ENCODE peak calls at places on chromosomes 1 and 21, in five cellular contexts. D is upper lobe of right lung, F is AG04450, L is kidney, V is GM12865. Q is an unnamed sample.

GRCh38 chr21:34881421-34881820 is 167.7 kb downstream of the RUNX1 start:
- DNase-seq in V (no peak), L (no peak), D (no peak), F (no peak), Q (no peak)

GRCh38 chr21:40671721-40672120 is 175.2 kb downstream of the DSCAM start:
- DNase-seq in V (no peak), L (no peak), D (no peak), F (no peak), Q (no peak)

GRCh38 chr1:102588536-102588935 is 519.8 kb downstream of the COL11A1 start:
- DNase-seq in L (no peak), D (no peak), V (no peak), F (no peak), Q (no peak)

GRCh38 chr1:206808615-206809014 is 36.3 kb upstream of the IL10 start:
- DNase-seq in L (no peak), D (no peak), F (no peak), V (peak; percentile 83), Q (no peak)

GRCh38 chr1:25197235-25197930 is 34.9 kb downstream of the SYF2 start:
- DNase-seq in V (no peak), F (no peak), L (no peak), D (no peak), Q (no peak)

GRCh38 chr1:112064344-112064743 is 74.9 kb upstream of the KCND3 start:
- DNase-seq in L (no peak), D (no peak), F (no peak), V (peak; percentile 22), Q (no peak)

GRCh38 chr1:44264143-44264542 is 50.9 kb downstream of the DMAP1 start:
- DNase-seq in F (no peak), L (no peak), V (no peak), D (no peak), Q (no peak)

GRCh38 chr1:30645807-30646206 is 77.6 kb downstream of the MATN1 start:
- DNase-seq in V (no peak), F (no peak), D (peak; percentile 8), L (no peak), Q (no peak)

GRCh38 chr1:163013826-163014600 is 55.1 kb upstream of the RGS4 start:
- DNase-seq in F (no peak), L (no peak), D (no peak), V (peak; percentile 44), Q (no peak)

GRCh38 chr1:201110138-201110537 is 2.1 kb downstream of the CACNA1S start:
- DNase-seq in D (no peak), F (no peak), V (no peak), L (peak; percentile 41), Q (no peak)

GRCh38 chr1:9270290-9270900 is 22.3 kb upstream of the SPSB1 start:
- DNase-seq in L (no peak), V (no peak), F (no peak), D (peak; percentile 57), Q (no peak)

GRCh38 chr1:25066731-25067520 is 136.8 kb upstream of the RUNX3 start:
- DNase-seq in L (peak; percentile 34), D (peak; percentile 17), V (no peak), F (no peak), Q (no peak)

GRCh38 chr1:161330346-161330745 is 16.2 kb downstream of the SDHC start:
- DNase-seq in F (no peak), L (no peak), D (no peak), V (no peak), Q (no peak)

GRCh38 chr1:45804671-45804973 is 1.2 kb downstream of the MAST2 start:
- DNase-seq in F (no peak), D (no peak), L (no peak), V (no peak), Q (no peak)
- H3K4me3 ChIP-seq in F (peak overlapping the region; percentile 65), D (peak overlapping the region; percentile 53), L (peak overlapping the region; percentile 78), V (peak overlapping the region; percentile 90), Q (peak overlapping the region; percentile 79)

DNA sequence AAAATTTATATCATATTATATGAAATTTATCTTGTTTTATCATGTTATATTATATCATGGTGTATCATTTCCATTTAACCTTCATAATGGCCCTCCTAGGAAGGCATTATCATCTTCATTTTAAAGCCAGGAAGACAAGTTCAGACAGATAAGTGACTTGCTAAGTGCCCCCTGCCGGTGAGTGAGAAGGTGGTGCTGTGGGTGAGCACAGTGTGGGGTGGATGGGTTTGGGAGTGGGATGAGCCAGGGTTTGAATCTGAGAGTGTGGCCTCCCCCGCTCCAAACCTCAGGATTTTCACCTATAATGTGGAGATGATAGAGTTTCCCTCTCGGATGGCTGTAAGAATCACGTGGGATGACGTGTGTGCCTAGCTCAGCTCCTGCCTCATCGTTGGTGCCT is 108.7 kb upstream of the IGSF21 start:
- DNase-seq in F (no peak), L (no peak), D (peak; percentile 51), V (peak; percentile 14), Q (no peak)
- TF ChIP-seq CTCF in F (peak; percentile 42), L (no peak), D (no peak), V (peak; percentile 23), Q (peak; percentile 3)

DNA sequence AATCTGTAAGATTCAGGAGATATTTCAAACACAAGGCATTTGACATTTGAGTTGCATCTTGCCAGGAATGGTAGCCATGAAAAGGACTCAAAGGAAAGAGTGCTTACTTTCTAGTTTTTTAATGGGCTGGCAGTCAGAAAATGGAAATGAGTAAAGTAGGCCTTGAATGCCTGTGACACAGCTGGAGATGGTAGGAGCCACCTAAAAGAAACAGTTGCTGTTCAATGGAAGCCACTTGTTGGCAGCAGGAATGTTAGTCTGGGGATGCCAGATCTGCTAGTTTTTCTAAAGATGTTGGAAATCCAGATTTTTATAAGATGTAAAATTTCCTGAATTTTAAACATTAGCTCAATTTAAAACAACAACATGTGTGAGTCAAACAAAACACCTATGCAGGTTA is 43.6 kb downstream of the CACHD1 start:
- DNase-seq in V (no peak), D (no peak), F (no peak), L (no peak), Q (no peak)
- H3K4me3 ChIP-seq in V (no peak overlapping the region), D (no peak overlapping the region), F (no peak overlapping the region), L (no peak overlapping the region), Q (no peak overlapping the region)

GRCh38 chr1:220454155-220454777 is 73.7 kb upstream of the MARK1 start:
- DNase-seq in F (no peak), V (no peak), L (no peak), D (no peak), Q (no peak)
- TF ChIP-seq CTCF in F (no peak), V (peak; percentile 12), L (no peak), D (no peak), Q (peak; percentile 17)

GRCh38 chr1:56390540-56390867 is 188.9 kb downstream of the PLPP3 start:
- DNase-seq in F (no peak), V (no peak), L (no peak), D (no peak), Q (no peak)
- H3K4me3 ChIP-seq in F (no peak overlapping the region), V (no peak overlapping the region), L (no peak overlapping the region), D (no peak overlapping the region), Q (no peak overlapping the region)